ENCODE peak calls at places on chromosomes 7 and 10, in seven cellular contexts. One of them, this sample, is unnamed.

GRCh38 chr10:34612446-34612845 is 202.7 kb downstream of the PARD3 start:
- DNase-seq in stimulated activated CD8-positive, alpha-beta memory T cell treated with anti-CD3 and anti-CD28 coated beads, Interleukin-12 subunit alpha, Interleukin-12 subunit beta, amount 100 ng/mL, for 4 hours: no peak
- DNase-seq in GM04504: no peak
- DNase-seq in left lung: no peak
- DNase-seq in left ventricle myocardium superior: no peak
- DNase-seq in stimulated activated CD4-positive, alpha-beta T cell treated with anti-CD3 and anti-CD28 coated beads, Interleukin-1b, Interleukin-23, amount 100 ng/mL, for 24 hours: no peak
- DNase-seq in kidney glomerular epithelial cell: no peak
- DNase-seq in this sample: no peak

GRCh38 chr10:110864662-110865140 is 7.0 kb upstream of the PDCD4 start:
- DNase-seq in stimulated activated CD8-positive, alpha-beta memory T cell treated with anti-CD3 and anti-CD28 coated beads, Interleukin-12 subunit alpha, Interleukin-12 subunit beta, amount 100 ng/mL, for 4 hours: no peak
- DNase-seq in GM04504: no peak
- DNase-seq in left lung: no peak
- DNase-seq in left ventricle myocardium superior: no peak
- DNase-seq in stimulated activated CD4-positive, alpha-beta T cell treated with anti-CD3 and anti-CD28 coated beads, Interleukin-1b, Interleukin-23, amount 100 ng/mL, for 24 hours: no peak
- DNase-seq in kidney glomerular epithelial cell: no peak
- DNase-seq in this sample: no peak

GRCh38 chr10:64379898-64380297 is 858.7 kb downstream of the REEP3 start:
- DNase-seq in stimulated activated CD8-positive, alpha-beta memory T cell treated with anti-CD3 and anti-CD28 coated beads, Interleukin-12 subunit alpha, Interleukin-12 subunit beta, amount 100 ng/mL, for 4 hours: no peak
- DNase-seq in GM04504: no peak
- DNase-seq in left lung: no peak
- DNase-seq in left ventricle myocardium superior: no peak
- DNase-seq in stimulated activated CD4-positive, alpha-beta T cell treated with anti-CD3 and anti-CD28 coated beads, Interleukin-1b, Interleukin-23, amount 100 ng/mL, for 24 hours: no peak
- DNase-seq in kidney glomerular epithelial cell: no peak
- DNase-seq in this sample: no peak

GRCh38 chr7:77563275-77563674 is 26.2 kb downstream of the PTPN12 start:
- DNase-seq in stimulated activated CD8-positive, alpha-beta memory T cell treated with anti-CD3 and anti-CD28 coated beads, Interleukin-12 subunit alpha, Interleukin-12 subunit beta, amount 100 ng/mL, for 4 hours: no peak
- DNase-seq in GM04504: no peak
- DNase-seq in left lung: no peak
- DNase-seq in left ventricle myocardium superior: no peak
- DNase-seq in stimulated activated CD4-positive, alpha-beta T cell treated with anti-CD3 and anti-CD28 coated beads, Interleukin-1b, Interleukin-23, amount 100 ng/mL, for 24 hours: no peak
- DNase-seq in kidney glomerular epithelial cell: no peak
- DNase-seq in this sample: no peak

GRCh38 chr7:2997014-2997413 is 46.7 kb downstream of the CARD11 start:
- DNase-seq in stimulated activated CD8-positive, alpha-beta memory T cell treated with anti-CD3 and anti-CD28 coated beads, Interleukin-12 subunit alpha, Interleukin-12 subunit beta, amount 100 ng/mL, for 4 hours: no peak
- DNase-seq in GM04504: no peak
- DNase-seq in left lung: no peak
- DNase-seq in left ventricle myocardium superior: no peak
- DNase-seq in stimulated activated CD4-positive, alpha-beta T cell treated with anti-CD3 and anti-CD28 coated beads, Interleukin-1b, Interleukin-23, amount 100 ng/mL, for 24 hours: no peak
- DNase-seq in kidney glomerular epithelial cell: no peak
- DNase-seq in this sample: no peak

GRCh38 chr7:102119925-102120324 is 166.7 kb upstream of the SH2B2 start:
- DNase-seq in stimulated activated CD8-positive, alpha-beta memory T cell treated with anti-CD3 and anti-CD28 coated beads, Interleukin-12 subunit alpha, Interleukin-12 subunit beta, amount 100 ng/mL, for 4 hours: no peak
- DNase-seq in GM04504: no peak
- DNase-seq in left lung: no peak
- DNase-seq in left ventricle myocardium superior: no peak
- DNase-seq in stimulated activated CD4-positive, alpha-beta T cell treated with anti-CD3 and anti-CD28 coated beads, Interleukin-1b, Interleukin-23, amount 100 ng/mL, for 24 hours: no peak
- DNase-seq in kidney glomerular epithelial cell: no peak
- DNase-seq in this sample: no peak

GRCh38 chr7:135204271-135204872 is 7.0 kb downstream of the WDR91 start:
- DNase-seq in stimulated activated CD8-positive, alpha-beta memory T cell treated with anti-CD3 and anti-CD28 coated beads, Interleukin-12 subunit alpha, Interleukin-12 subunit beta, amount 100 ng/mL, for 4 hours: no peak
- DNase-seq in GM04504: no peak
- DNase-seq in left lung: no peak
- DNase-seq in left ventricle myocardium superior: no peak
- DNase-seq in stimulated activated CD4-positive, alpha-beta T cell treated with anti-CD3 and anti-CD28 coated beads, Interleukin-1b, Interleukin-23, amount 100 ng/mL, for 24 hours: no peak
- DNase-seq in kidney glomerular epithelial cell: peak
- DNase-seq in this sample: no peak

GRCh38 chr7:2508327-2509231 is 11.0 kb upstream of the LFNG start:
- DNase-seq in stimulated activated CD8-positive, alpha-beta memory T cell treated with anti-CD3 and anti-CD28 coated beads, Interleukin-12 subunit alpha, Interleukin-12 subunit beta, amount 100 ng/mL, for 4 hours: peak
- DNase-seq in GM04504: peak
- DNase-seq in left lung: peak
- DNase-seq in left ventricle myocardium superior: peak
- DNase-seq in stimulated activated CD4-positive, alpha-beta T cell treated with anti-CD3 and anti-CD28 coated beads, Interleukin-1b, Interleukin-23, amount 100 ng/mL, for 24 hours: no peak
- DNase-seq in kidney glomerular epithelial cell: peak
- DNase-seq in this sample: no peak

GRCh38 chr10:103572597-103573321 is 79.3 kb downstream of the NEURL1 start:
- DNase-seq in stimulated activated CD8-positive, alpha-beta memory T cell treated with anti-CD3 and anti-CD28 coated beads, Interleukin-12 subunit alpha, Interleukin-12 subunit beta, amount 100 ng/mL, for 4 hours: no peak
- DNase-seq in GM04504: no peak
- DNase-seq in left lung: no peak
- DNase-seq in left ventricle myocardium superior: no peak
- DNase-seq in stimulated activated CD4-positive, alpha-beta T cell treated with anti-CD3 and anti-CD28 coated beads, Interleukin-1b, Interleukin-23, amount 100 ng/mL, for 24 hours: no peak
- DNase-seq in kidney glomerular epithelial cell: no peak
- DNase-seq in this sample: no peak

GRCh38 chr7:157011333-157012112 is 1.1 kb upstream of the MNX1 start:
- DNase-seq in stimulated activated CD8-positive, alpha-beta memory T cell treated with anti-CD3 and anti-CD28 coated beads, Interleukin-12 subunit alpha, Interleukin-12 subunit beta, amount 100 ng/mL, for 4 hours: no peak
- DNase-seq in GM04504: no peak
- DNase-seq in left lung: peak
- DNase-seq in left ventricle myocardium superior: no peak
- DNase-seq in stimulated activated CD4-positive, alpha-beta T cell treated with anti-CD3 and anti-CD28 coated beads, Interleukin-1b, Interleukin-23, amount 100 ng/mL, for 24 hours: no peak
- DNase-seq in kidney glomerular epithelial cell: no peak
- DNase-seq in this sample: peak

GRCh38 chr7:94620703-94621118 is 35.2 kb downstream of the SGCE start:
- DNase-seq in stimulated activated CD8-positive, alpha-beta memory T cell treated with anti-CD3 and anti-CD28 coated beads, Interleukin-12 subunit alpha, Interleukin-12 subunit beta, amount 100 ng/mL, for 4 hours: peak
- DNase-seq in GM04504: peak
- DNase-seq in left lung: peak
- DNase-seq in left ventricle myocardium superior: peak
- DNase-seq in stimulated activated CD4-positive, alpha-beta T cell treated with anti-CD3 and anti-CD28 coated beads, Interleukin-1b, Interleukin-23, amount 100 ng/mL, for 24 hours: peak
- DNase-seq in kidney glomerular epithelial cell: peak
- DNase-seq in this sample: peak

GRCh38 chr10:97422921-97423420 is 3.0 kb upstream of the PGAM1 start:
- DNase-seq in stimulated activated CD8-positive, alpha-beta memory T cell treated with anti-CD3 and anti-CD28 coated beads, Interleukin-12 subunit alpha, Interleukin-12 subunit beta, amount 100 ng/mL, for 4 hours: no peak
- DNase-seq in GM04504: no peak
- DNase-seq in left lung: no peak
- DNase-seq in left ventricle myocardium superior: no peak
- DNase-seq in stimulated activated CD4-positive, alpha-beta T cell treated with anti-CD3 and anti-CD28 coated beads, Interleukin-1b, Interleukin-23, amount 100 ng/mL, for 24 hours: peak
- DNase-seq in kidney glomerular epithelial cell: peak
- DNase-seq in this sample: no peak

GRCh38 chr10:3805227-3805790 is 20.3 kb upstream of the KLF6 start:
- DNase-seq in stimulated activated CD8-positive, alpha-beta memory T cell treated with anti-CD3 and anti-CD28 coated beads, Interleukin-12 subunit alpha, Interleukin-12 subunit beta, amount 100 ng/mL, for 4 hours: no peak
- DNase-seq in GM04504: peak
- DNase-seq in left lung: no peak
- DNase-seq in left ventricle myocardium superior: no peak
- DNase-seq in stimulated activated CD4-positive, alpha-beta T cell treated with anti-CD3 and anti-CD28 coated beads, Interleukin-1b, Interleukin-23, amount 100 ng/mL, for 24 hours: no peak
- DNase-seq in kidney glomerular epithelial cell: peak
- DNase-seq in this sample: peak

GRCh38 chr7:141073173-141073640 is 657 bp upstream of the TMEM178B start:
- DNase-seq in stimulated activated CD8-positive, alpha-beta memory T cell treated with anti-CD3 and anti-CD28 coated beads, Interleukin-12 subunit alpha, Interleukin-12 subunit beta, amount 100 ng/mL, for 4 hours: no peak
- DNase-seq in GM04504: no peak
- DNase-seq in left lung: peak
- DNase-seq in left ventricle myocardium superior: peak
- DNase-seq in stimulated activated CD4-positive, alpha-beta T cell treated with anti-CD3 and anti-CD28 coated beads, Interleukin-1b, Interleukin-23, amount 100 ng/mL, for 24 hours: peak
- DNase-seq in kidney glomerular epithelial cell: peak
- DNase-seq in this sample: peak

GRCh38 chr7:66758964-66759628 is 18.6 kb downstream of the RABGEF1 start:
- DNase-seq in stimulated activated CD8-positive, alpha-beta memory T cell treated with anti-CD3 and anti-CD28 coated beads, Interleukin-12 subunit alpha, Interleukin-12 subunit beta, amount 100 ng/mL, for 4 hours: no peak
- DNase-seq in GM04504: no peak
- DNase-seq in left lung: no peak
- DNase-seq in left ventricle myocardium superior: no peak
- DNase-seq in stimulated activated CD4-positive, alpha-beta T cell treated with anti-CD3 and anti-CD28 coated beads, Interleukin-1b, Interleukin-23, amount 100 ng/mL, for 24 hours: no peak
- DNase-seq in kidney glomerular epithelial cell: no peak
- DNase-seq in this sample: no peak

GRCh38 chr7:41730668-41731067 is 27.8 kb upstream of the INHBA start:
- DNase-seq in stimulated activated CD8-positive, alpha-beta memory T cell treated with anti-CD3 and anti-CD28 coated beads, Interleukin-12 subunit alpha, Interleukin-12 subunit beta, amount 100 ng/mL, for 4 hours: no peak
- DNase-seq in GM04504: no peak
- DNase-seq in left lung: no peak
- DNase-seq in left ventricle myocardium superior: no peak
- DNase-seq in stimulated activated CD4-positive, alpha-beta T cell treated with anti-CD3 and anti-CD28 coated beads, Interleukin-1b, Interleukin-23, amount 100 ng/mL, for 24 hours: no peak
- DNase-seq in kidney glomerular epithelial cell: no peak
- DNase-seq in this sample: no peak

GRCh38 chr7:22980422-22980821 is 33.5 kb downstream of the HYCC1 start:
- DNase-seq in stimulated activated CD8-positive, alpha-beta memory T cell treated with anti-CD3 and anti-CD28 coated beads, Interleukin-12 subunit alpha, Interleukin-12 subunit beta, amount 100 ng/mL, for 4 hours: no peak
- DNase-seq in GM04504: peak
- DNase-seq in left lung: no peak
- DNase-seq in left ventricle myocardium superior: no peak
- DNase-seq in stimulated activated CD4-positive, alpha-beta T cell treated with anti-CD3 and anti-CD28 coated beads, Interleukin-1b, Interleukin-23, amount 100 ng/mL, for 24 hours: no peak
- DNase-seq in kidney glomerular epithelial cell: peak
- DNase-seq in this sample: no peak

GRCh38 chr7:121334875-121335648 is 6.3 kb downstream of the WNT16 start:
- DNase-seq in stimulated activated CD8-positive, alpha-beta memory T cell treated with anti-CD3 and anti-CD28 coated beads, Interleukin-12 subunit alpha, Interleukin-12 subunit beta, amount 100 ng/mL, for 4 hours: no peak
- DNase-seq in GM04504: peak
- DNase-seq in left lung: no peak
- DNase-seq in left ventricle myocardium superior: no peak
- DNase-seq in stimulated activated CD4-positive, alpha-beta T cell treated with anti-CD3 and anti-CD28 coated beads, Interleukin-1b, Interleukin-23, amount 100 ng/mL, for 24 hours: no peak
- DNase-seq in kidney glomerular epithelial cell: no peak
- DNase-seq in this sample: no peak

GRCh38 chr7:157405914-157406810 is 69.4 kb downstream of the DNAJB6 start:
- DNase-seq in stimulated activated CD8-positive, alpha-beta memory T cell treated with anti-CD3 and anti-CD28 coated beads, Interleukin-12 subunit alpha, Interleukin-12 subunit beta, amount 100 ng/mL, for 4 hours: no peak
- DNase-seq in GM04504: no peak
- DNase-seq in left lung: peak
- DNase-seq in left ventricle myocardium superior: peak
- DNase-seq in stimulated activated CD4-positive, alpha-beta T cell treated with anti-CD3 and anti-CD28 coated beads, Interleukin-1b, Interleukin-23, amount 100 ng/mL, for 24 hours: no peak
- DNase-seq in kidney glomerular epithelial cell: no peak
- DNase-seq in this sample: no peak

GRCh38 chr7:77867208-77867915 is 68.8 kb downstream of the PHTF2 start:
- DNase-seq in stimulated activated CD8-positive, alpha-beta memory T cell treated with anti-CD3 and anti-CD28 coated beads, Interleukin-12 subunit alpha, Interleukin-12 subunit beta, amount 100 ng/mL, for 4 hours: no peak
- DNase-seq in GM04504: no peak
- DNase-seq in left lung: no peak
- DNase-seq in left ventricle myocardium superior: no peak
- DNase-seq in stimulated activated CD4-positive, alpha-beta T cell treated with anti-CD3 and anti-CD28 coated beads, Interleukin-1b, Interleukin-23, amount 100 ng/mL, for 24 hours: no peak
- DNase-seq in kidney glomerular epithelial cell: peak
- DNase-seq in this sample: no peak

GRCh38 chr10:11434323-11434722 is 177.1 kb downstream of the USP6NL start:
- DNase-seq in stimulated activated CD8-positive, alpha-beta memory T cell treated with anti-CD3 and anti-CD28 coated beads, Interleukin-12 subunit alpha, Interleukin-12 subunit beta, amount 100 ng/mL, for 4 hours: no peak
- DNase-seq in GM04504: no peak
- DNase-seq in left lung: no peak
- DNase-seq in left ventricle myocardium superior: no peak
- DNase-seq in stimulated activated CD4-positive, alpha-beta T cell treated with anti-CD3 and anti-CD28 coated beads, Interleukin-1b, Interleukin-23, amount 100 ng/mL, for 24 hours: no peak
- DNase-seq in kidney glomerular epithelial cell: no peak
- DNase-seq in this sample: no peak

GRCh38 chr7:148711191-148712102 is 12.7 kb downstream of the CUL1 start:
- DNase-seq in stimulated activated CD8-positive, alpha-beta memory T cell treated with anti-CD3 and anti-CD28 coated beads, Interleukin-12 subunit alpha, Interleukin-12 subunit beta, amount 100 ng/mL, for 4 hours: no peak
- DNase-seq in GM04504: no peak
- DNase-seq in left lung: no peak
- DNase-seq in left ventricle myocardium superior: no peak
- DNase-seq in stimulated activated CD4-positive, alpha-beta T cell treated with anti-CD3 and anti-CD28 coated beads, Interleukin-1b, Interleukin-23, amount 100 ng/mL, for 24 hours: no peak
- DNase-seq in kidney glomerular epithelial cell: no peak
- DNase-seq in this sample: no peak

GRCh38 chr10:127979017-127979416 is 72.1 kb downstream of the PTPRE start:
- DNase-seq in stimulated activated CD8-positive, alpha-beta memory T cell treated with anti-CD3 and anti-CD28 coated beads, Interleukin-12 subunit alpha, Interleukin-12 subunit beta, amount 100 ng/mL, for 4 hours: no peak
- DNase-seq in GM04504: no peak
- DNase-seq in left lung: no peak
- DNase-seq in left ventricle myocardium superior: no peak
- DNase-seq in stimulated activated CD4-positive, alpha-beta T cell treated with anti-CD3 and anti-CD28 coated beads, Interleukin-1b, Interleukin-23, amount 100 ng/mL, for 24 hours: no peak
- DNase-seq in kidney glomerular epithelial cell: no peak
- DNase-seq in this sample: no peak

GRCh38 chr10:113264333-113265131 is 288.3 kb upstream of the HABP2 start:
- DNase-seq in stimulated activated CD8-positive, alpha-beta memory T cell treated with anti-CD3 and anti-CD28 coated beads, Interleukin-12 subunit alpha, Interleukin-12 subunit beta, amount 100 ng/mL, for 4 hours: no peak
- DNase-seq in GM04504: no peak
- DNase-seq in left lung: no peak
- DNase-seq in left ventricle myocardium superior: no peak
- DNase-seq in stimulated activated CD4-positive, alpha-beta T cell treated with anti-CD3 and anti-CD28 coated beads, Interleukin-1b, Interleukin-23, amount 100 ng/mL, for 24 hours: no peak
- DNase-seq in kidney glomerular epithelial cell: no peak
- DNase-seq in this sample: no peak